ENCODE peak calls at places on chromosomes 13 and 19, in five cellular contexts. L is PC-3, W is OCI-LY7, N is HCT116, Q is SK-N-SH. H is an unnamed sample.

GRCh38 chr13:46569471-46569870 is 16.5 kb downstream of the LRCH1 start:
- DNase-seq in L (no peak), W (no peak), N (no peak), Q (peak; percentile 44), H (no peak)

GRCh38 chr13:41456768-41457588 is at the start of gene RGCC:
- DNase-seq in L (peak; percentile 56), W (peak; percentile 80), N (peak; percentile 10), Q (peak; percentile 85), H (peak; percentile 83)

GRCh38 chr19:47155141-47155540 is 24.5 kb downstream of the SAE1 start:
- DNase-seq in L (no peak), W (no peak), N (no peak), Q (no peak), H (no peak)

GRCh38 chr19:6482343-6482686 is 728 bp upstream of the DENND1C start:
- DNase-seq in L (no peak), W (no peak), N (no peak), Q (no peak), H (no peak)

GRCh38 chr13:102395174-102395573 is 6.7 kb downstream of the FGF14 start:
- DNase-seq in L (no peak), W (no peak), N (no peak), Q (peak; percentile 26), H (no peak)

GRCh38 chr19:41328157-41328817 is 18.3 kb downstream of the CCDC97 start:
- DNase-seq in L (no peak), W (no peak), N (no peak), Q (no peak), H (no peak)

GRCh38 chr13:38042771-38043170 is 173.2 kb upstream of the TRPC4 start:
- DNase-seq in L (no peak), W (no peak), N (no peak), Q (no peak), H (no peak)

GRCh38 chr19:53896682-53897081 is 12.4 kb upstream of the CACNG7 start:
- DNase-seq in L (no peak), W (no peak), N (no peak), Q (no peak), H (no peak)

GRCh38 chr19:20078696-20079095 is 896 bp downstream of the ZNF90 start:
- DNase-seq in L (no peak), W (no peak), N (no peak), Q (peak; percentile 36), H (peak; percentile 53)

GRCh38 chr19:53509845-53510244 is 28.1 kb upstream of the ZNF331 start:
- DNase-seq in L (no peak), W (no peak), N (no peak), Q (no peak), H (no peak)

GRCh38 chr19:28701491-28701890 is 511.5 kb downstream of the UQCRFS1 start:
- DNase-seq in L (peak; percentile 55), W (no peak), N (no peak), Q (no peak), H (no peak)

GRCh38 chr19:17202249-17202648 is 12.9 kb upstream of the USE1 start:
- DNase-seq in L (peak; percentile 44), W (peak; percentile 34), N (peak; percentile 15), Q (no peak), H (peak; percentile 10)

GRCh38 chr13:74667656-74668055 is 533.5 kb upstream of the KLF12 start:
- DNase-seq in L (no peak), W (no peak), N (no peak), Q (no peak), H (no peak)

GRCh38 chr19:6238256-6238642 is 41.5 kb downstream of the MLLT1 start:
- DNase-seq in L (no peak), W (no peak), N (no peak), Q (peak; percentile 87), H (no peak)

GRCh38 chr19:49590971-49591730 is at the start of gene PRR12:
- DNase-seq in L (peak; percentile 70), W (peak; percentile 83), N (no peak), Q (peak; percentile 89), H (peak; percentile 80)

DNA sequence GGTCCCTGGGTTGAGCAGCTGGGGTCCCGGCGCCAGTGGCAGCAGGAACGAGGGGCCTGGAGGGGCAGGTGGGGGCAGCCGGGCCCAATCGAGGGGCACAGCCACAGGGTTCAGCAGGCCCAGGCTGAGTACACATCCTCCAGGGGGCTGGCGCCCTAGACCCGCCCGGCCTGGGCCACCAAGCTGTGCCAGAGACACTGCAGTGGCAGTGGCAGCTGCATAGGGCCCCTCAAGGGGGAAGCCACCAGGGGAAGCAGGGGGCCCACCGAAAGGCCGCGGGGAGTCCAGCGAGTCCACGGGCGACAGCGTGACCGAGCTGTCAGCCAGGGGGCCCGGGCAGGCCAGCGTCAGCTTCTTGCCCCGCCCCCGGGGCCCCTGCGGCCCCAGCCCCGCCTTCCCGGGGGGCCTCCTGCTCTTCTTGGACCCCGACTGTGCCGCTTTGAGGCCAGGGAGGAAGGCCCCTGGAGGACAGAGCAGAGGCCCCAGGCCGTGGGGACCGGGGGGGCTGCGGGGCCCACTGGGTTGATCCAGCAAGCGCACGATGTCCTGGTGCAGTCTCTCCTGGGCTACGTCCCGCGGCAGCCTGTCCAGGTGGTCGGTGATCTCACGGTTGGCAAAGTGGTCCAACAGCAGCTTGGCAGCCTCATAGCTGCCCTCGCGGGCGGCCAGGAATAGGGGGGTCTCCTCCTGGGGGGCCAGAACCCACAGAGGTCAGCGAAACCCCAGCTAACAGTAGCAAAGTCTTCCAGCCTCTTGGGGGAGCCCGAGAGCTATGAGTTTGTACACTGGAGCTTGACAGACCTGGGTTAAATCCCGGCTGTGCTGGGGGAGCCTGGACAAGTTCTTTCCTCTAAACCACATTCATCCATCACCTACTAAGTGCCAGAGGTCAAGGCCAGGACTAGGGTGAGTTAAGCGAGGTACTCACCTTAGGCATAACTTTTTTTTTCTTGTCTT is 39.5 kb downstream of the NOTCH3 start:
- DNase-seq in L (peak; percentile 51), W (peak; percentile 61), N (peak; percentile 35), Q (peak; percentile 55), H (no peak)
- TF ChIP-seq EZH2phosphoT487 in L (no peak), W (no peak), N (no peak), Q (no peak), H (no peak)

GRCh38 chr19:32676186-32676894 is 692 bp downstream of the RGS9BP start:
- DNase-seq in L (no peak), W (no peak), N (no peak), Q (peak; percentile 55), H (peak; percentile 61)
- TF ChIP-seq EZH2phosphoT487 in L (no peak), W (no peak), N (no peak), Q (no peak), H (no peak)

GRCh38 chr19:21767065-21767800 is at the start of gene ZNF100:
- DNase-seq in L (peak; percentile 53), W (peak; percentile 96), N (peak; percentile 93), Q (peak; percentile 80), H (peak; percentile 95)

GRCh38 chr19:21765151-21765550 is 2.2 kb downstream of the ZNF100 start:
- DNase-seq in L (no peak), W (no peak), N (peak; percentile 2), Q (no peak), H (peak; percentile 7)
- TF ChIP-seq EZH2phosphoT487 in L (no peak), W (no peak), N (no peak), Q (no peak), H (no peak)

GRCh38 chr13:54016548-54016947 is 987.9 kb downstream of the OLFM4 start:
- DNase-seq in L (no peak), W (no peak), N (no peak), Q (no peak), H (no peak)

DNA sequence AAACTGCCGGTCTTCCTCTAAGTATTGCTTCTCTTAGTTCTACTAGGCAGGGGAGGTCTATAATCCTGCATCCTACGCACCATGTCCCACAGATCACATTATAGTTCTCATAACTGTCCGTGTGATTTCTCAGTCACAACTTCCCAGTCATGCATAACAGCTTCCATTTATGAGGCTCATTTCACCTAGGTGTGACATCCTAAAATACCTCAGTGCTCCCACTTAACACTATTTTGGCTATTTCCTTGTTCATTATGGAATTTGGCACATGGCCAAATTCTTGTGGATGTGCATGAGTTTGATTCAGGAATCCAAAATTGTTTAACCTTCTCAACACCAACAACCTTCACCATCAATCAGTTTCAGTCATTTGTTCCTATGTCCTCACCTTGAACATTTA is 989.9 kb downstream of the OLFM4 start:
- DNase-seq in L (no peak), W (no peak), N (no peak), Q (no peak), H (no peak)
- TF ChIP-seq EZH2phosphoT487 in L (no peak), W (no peak), N (no peak), Q (no peak), H (no peak)

DNA sequence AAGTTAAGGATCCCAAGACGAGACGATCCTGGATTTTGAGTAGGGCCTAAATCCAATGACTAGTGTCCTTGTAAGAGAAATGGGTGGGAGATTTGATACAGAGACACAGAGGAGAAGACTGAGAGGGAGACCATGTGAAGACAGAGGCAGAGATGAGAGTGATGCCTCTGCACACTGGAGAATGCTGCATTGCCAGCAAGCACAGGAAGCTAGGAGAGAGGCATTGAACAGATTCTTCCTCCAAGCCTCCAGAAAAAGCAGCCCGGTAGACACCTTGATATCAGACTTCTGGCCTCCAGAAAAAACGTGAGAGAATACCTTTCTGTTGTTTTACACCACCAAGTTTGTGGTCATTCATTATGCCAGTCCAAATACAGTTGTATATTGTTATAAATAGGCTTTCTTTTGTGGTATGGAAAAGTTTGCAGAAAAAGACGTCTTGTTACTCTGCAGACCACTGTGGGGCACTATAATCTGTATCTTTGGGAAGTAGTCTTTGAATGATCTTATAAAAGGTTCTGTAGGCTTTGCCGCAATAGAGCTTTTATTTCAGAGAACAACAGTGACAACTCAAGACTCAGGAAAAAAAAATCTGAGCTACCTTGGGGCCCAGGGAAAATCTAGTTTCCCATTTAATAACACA is 17.9 kb upstream of the RFC3 start:
- DNase-seq in L (peak; percentile 46), W (peak; percentile 76), N (peak; percentile 12), Q (peak; percentile 19), H (peak; percentile 44)
- TF ChIP-seq EZH2phosphoT487 in L (no peak), W (no peak), N (no peak), Q (no peak), H (no peak)

GRCh38 chr19:676007-676342 is 217 bp upstream of the FSTL3 start:
- DNase-seq in L (no peak), W (no peak), N (no peak), Q (no peak), H (no peak)

GRCh38 chr19:676343-677105 is at the start of gene FSTL3:
- DNase-seq in L (peak; percentile 15), W (no peak), N (no peak), Q (no peak), H (peak; percentile 77)

GRCh38 chr19:678791-679388 is 2.7 kb downstream of the FSTL3 start:
- DNase-seq in L (no peak), W (no peak), N (no peak), Q (no peak), H (no peak)

GRCh38 chr19:677201-677600 is 1.0 kb downstream of the FSTL3 start:
- DNase-seq in L (peak; percentile 70), W (no peak), N (no peak), Q (peak; percentile 67), H (peak; percentile 85)

DNA sequence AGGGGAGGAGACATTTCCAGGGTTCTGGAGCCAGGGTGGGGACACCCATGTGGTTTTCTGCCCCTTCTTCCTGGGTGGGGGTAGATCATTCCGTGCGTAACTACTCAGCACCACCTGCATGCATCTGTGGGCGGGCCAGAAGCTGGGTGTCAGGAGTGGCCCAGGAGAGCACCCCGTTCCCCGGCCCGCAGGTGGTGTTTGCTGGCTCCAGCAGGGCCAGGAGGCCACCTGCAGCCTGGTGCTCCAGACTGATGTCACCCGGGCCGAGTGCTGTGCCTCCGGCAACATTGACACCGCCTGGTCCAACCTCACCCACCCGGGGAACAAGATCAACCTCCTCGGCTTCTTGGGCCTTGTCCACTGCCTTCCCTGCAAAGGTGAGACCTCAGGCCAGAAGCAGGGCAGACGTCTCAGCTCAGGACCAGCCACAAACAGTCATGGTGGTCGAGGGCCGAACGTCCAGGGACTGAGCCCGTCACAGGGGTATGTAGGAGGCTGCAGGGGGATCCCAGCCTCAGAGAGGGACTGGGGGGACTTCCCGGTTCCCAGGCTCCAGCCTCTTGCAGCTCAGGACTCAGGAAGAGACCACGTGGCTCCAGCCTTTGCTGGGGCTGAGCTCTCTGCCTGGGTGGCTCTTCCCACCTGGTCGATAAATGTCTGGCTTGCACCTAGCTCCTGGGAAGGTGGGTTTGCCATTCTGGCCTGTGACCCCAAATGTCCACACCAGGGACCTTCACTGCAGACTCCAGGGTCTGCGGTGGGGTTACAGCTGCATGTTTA is 1.6 kb downstream of the FSTL3 start:
- DNase-seq in L (peak; percentile 42), W (peak; percentile 42), N (no peak), Q (no peak), H (peak; percentile 57)
- TF ChIP-seq EZH2phosphoT487 in L (no peak), W (no peak), N (no peak), Q (no peak), H (no peak)

H was measured in hepatocyte.